ENCODE peak calls at places on chromosomes 5 and 9, in seven cellular contexts. E, U, F, W, O, M and Y are unnamed samples.

GRCh38 chr9:68515304-68516017 is 25.2 kb downstream of the TMEM252 start:
- DNase-seq in E (peak; percentile 62), U (peak; percentile 32), F (peak; percentile 87), W (no peak), O (no peak), M (no peak), Y (no peak)

GRCh38 chr5:56375011-56375410 is 141.9 kb upstream of the ANKRD55 start:
- DNase-seq in E (no peak), U (no peak), F (no peak), W (no peak), O (no peak), M (no peak), Y (no peak)

GRCh38 chr5:9288234-9288633 is 257.6 kb downstream of the SEMA5A start:
- DNase-seq in E (no peak), U (no peak), F (no peak), W (no peak), O (peak; percentile 76), M (no peak), Y (no peak)

GRCh38 chr5:143653766-143654282 is 158.1 kb upstream of the HMHB1 start:
- DNase-seq in E (no peak), U (no peak), F (no peak), W (no peak), O (no peak), M (no peak), Y (no peak)

GRCh38 chr5:146924132-146924531 is 45.6 kb upstream of the PPP2R2B start:
- DNase-seq in E (no peak), U (no peak), F (no peak), W (no peak), O (no peak), M (no peak), Y (no peak)

GRCh38 chr5:138753794-138754698 is 821 bp downstream of the CTNNA1 start:
- DNase-seq in E (peak; percentile 73), U (peak; percentile 94), F (peak; percentile 84), W (peak; percentile 80), O (peak; percentile 80), M (peak; percentile 70), Y (peak; percentile 94)

GRCh38 chr5:151684690-151685361 is 1.9 kb downstream of the SPARC start:
- DNase-seq in E (peak; percentile 36), U (no peak), F (peak; percentile 97), W (no peak), O (peak; percentile 91), M (no peak), Y (no peak)

GRCh38 chr9:121885345-121885901 is 207.7 kb downstream of the TTLL11 start:
- DNase-seq in E (no peak), U (no peak), F (peak; percentile 86), W (no peak), O (no peak), M (no peak), Y (no peak)

GRCh38 chr9:114034663-114035062 is 43.4 kb downstream of the AMBP start:
- DNase-seq in E (no peak), U (no peak), F (no peak), W (no peak), O (peak; percentile 31), M (no peak), Y (no peak)

GRCh38 chr5:95673076-95673475 is 9.7 kb downstream of the SPATA9 start:
- DNase-seq in E (peak; percentile 13), U (no peak), F (peak; percentile 40), W (no peak), O (no peak), M (no peak), Y (no peak)

GRCh38 chr9:15087031-15087417 is 176.8 kb upstream of the FREM1 start:
- DNase-seq in E (no peak), U (no peak), F (peak; percentile 3), W (no peak), O (no peak), M (no peak), Y (no peak)

GRCh38 chr9:93091453-93092081 is 4.5 kb upstream of the CARD19 start:
- DNase-seq in E (no peak), U (no peak), F (peak; percentile 90), W (peak; percentile 73), O (peak; percentile 39), M (peak; percentile 56), Y (peak; percentile 63)

GRCh38 chr9:93092171-93092991 is 3.6 kb upstream of the CARD19 start:
- DNase-seq in E (no peak), U (no peak), F (no peak), W (no peak), O (peak; percentile 39), M (no peak), Y (peak; percentile 61)

GRCh38 chr9:93089481-93089991 is 6.5 kb upstream of the CARD19 start:
- DNase-seq in E (no peak), U (no peak), F (no peak), W (no peak), O (peak; percentile 45), M (no peak), Y (peak; percentile 52)

GRCh38 chr9:93090091-93090655 is 5.8 kb upstream of the CARD19 start:
- DNase-seq in E (no peak), U (no peak), F (no peak), W (no peak), O (peak; percentile 20), M (no peak), Y (peak; percentile 3)

DNA sequence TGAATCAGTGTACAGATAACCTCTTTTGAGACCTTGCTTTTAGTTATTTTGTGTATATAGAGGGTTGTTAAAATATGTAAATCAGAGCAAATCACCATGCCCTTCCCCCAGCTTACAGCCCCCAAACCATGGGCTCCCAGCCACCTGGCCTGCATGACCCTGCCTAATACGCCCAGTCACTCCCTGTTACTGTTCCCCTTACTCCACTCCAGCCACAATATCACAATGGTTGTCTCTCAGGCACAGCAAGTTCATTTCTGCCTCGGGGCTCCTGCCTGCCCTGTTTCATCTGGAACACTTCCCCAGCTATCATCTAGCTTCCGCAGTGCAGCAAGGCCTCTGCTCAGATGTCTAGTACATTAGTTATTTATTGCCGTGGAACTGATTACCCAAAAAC is 5.0 kb upstream of the CARD19 start:
- DNase-seq in E (no peak), U (no peak), F (no peak), W (no peak), O (peak; percentile 7), M (no peak), Y (peak; percentile 13)
- H3K4me3 ChIP-seq in E (no peak overlapping the region), U (no peak overlapping the region), F (no peak overlapping the region), W (peak overlapping the region; percentile 8), O (no peak overlapping the region), M (no peak overlapping the region), Y (no peak overlapping the region)

GRCh38 chr9:38017885-38018186 is 51.2 kb downstream of the SHB start:
- DNase-seq in E (no peak), U (no peak), F (no peak), W (no peak), O (no peak), M (no peak), Y (no peak)

GRCh38 chr9:38019731-38020130 is 49.3 kb downstream of the SHB start:
- DNase-seq in E (no peak), U (no peak), F (peak; percentile 44), W (no peak), O (no peak), M (no peak), Y (no peak)

GRCh38 chr9:38020251-38021076 is 48.6 kb downstream of the SHB start:
- DNase-seq in E (no peak), U (no peak), F (no peak), W (no peak), O (no peak), M (no peak), Y (no peak)

GRCh38 chr9:38018230-38018963 is 50.6 kb downstream of the SHB start:
- DNase-seq in E (no peak), U (no peak), F (no peak), W (no peak), O (no peak), M (no peak), Y (no peak)

DNA sequence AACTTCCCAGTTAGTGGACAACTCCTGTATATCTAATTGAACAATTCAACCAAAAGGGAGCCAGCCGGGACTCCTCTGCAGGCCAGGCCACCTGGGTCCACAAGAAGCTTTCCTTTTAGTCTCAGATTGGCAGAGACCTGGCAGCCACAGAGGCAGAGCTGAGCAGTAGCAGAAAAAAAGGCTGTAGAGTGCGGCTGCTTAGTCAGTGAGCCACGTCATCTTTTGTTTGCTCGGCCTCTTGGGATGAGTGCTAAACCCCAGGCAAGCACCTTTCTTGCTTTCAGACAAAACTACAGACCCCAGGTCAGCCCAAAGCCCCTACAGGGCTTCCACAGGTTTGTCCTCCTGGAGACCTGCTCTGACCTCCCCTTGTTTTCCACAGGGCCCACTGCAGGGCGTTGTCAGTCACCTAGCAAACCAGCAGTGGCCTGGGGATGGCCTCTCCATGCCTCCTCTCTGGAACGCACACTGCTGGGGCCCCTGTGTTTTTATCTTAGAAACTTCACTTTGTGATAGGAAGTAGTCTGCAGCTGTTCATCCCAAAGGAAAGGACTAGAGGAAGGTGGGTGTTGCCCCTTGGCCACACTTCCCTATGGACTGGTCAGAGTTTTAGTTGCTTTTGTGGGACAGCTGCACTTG is 49.9 kb downstream of the SHB start:
- DNase-seq in E (no peak), U (peak; percentile 73), F (peak; percentile 89), W (no peak), O (no peak), M (peak; percentile 77), Y (peak; percentile 67)
- H3K4me1 ChIP-seq in E (peaks cover 31% of the 10 kb centered on the region), U (peaks cover 74% of the 10 kb centered on the region), F (peaks cover 55% of the 10 kb centered on the region), W (peaks cover 26% of the 10 kb centered on the region), O (peaks cover 27% of the 10 kb centered on the region), M (peaks cover 85% of the 10 kb centered on the region), Y (peaks cover 66% of the 10 kb centered on the region)

DNA sequence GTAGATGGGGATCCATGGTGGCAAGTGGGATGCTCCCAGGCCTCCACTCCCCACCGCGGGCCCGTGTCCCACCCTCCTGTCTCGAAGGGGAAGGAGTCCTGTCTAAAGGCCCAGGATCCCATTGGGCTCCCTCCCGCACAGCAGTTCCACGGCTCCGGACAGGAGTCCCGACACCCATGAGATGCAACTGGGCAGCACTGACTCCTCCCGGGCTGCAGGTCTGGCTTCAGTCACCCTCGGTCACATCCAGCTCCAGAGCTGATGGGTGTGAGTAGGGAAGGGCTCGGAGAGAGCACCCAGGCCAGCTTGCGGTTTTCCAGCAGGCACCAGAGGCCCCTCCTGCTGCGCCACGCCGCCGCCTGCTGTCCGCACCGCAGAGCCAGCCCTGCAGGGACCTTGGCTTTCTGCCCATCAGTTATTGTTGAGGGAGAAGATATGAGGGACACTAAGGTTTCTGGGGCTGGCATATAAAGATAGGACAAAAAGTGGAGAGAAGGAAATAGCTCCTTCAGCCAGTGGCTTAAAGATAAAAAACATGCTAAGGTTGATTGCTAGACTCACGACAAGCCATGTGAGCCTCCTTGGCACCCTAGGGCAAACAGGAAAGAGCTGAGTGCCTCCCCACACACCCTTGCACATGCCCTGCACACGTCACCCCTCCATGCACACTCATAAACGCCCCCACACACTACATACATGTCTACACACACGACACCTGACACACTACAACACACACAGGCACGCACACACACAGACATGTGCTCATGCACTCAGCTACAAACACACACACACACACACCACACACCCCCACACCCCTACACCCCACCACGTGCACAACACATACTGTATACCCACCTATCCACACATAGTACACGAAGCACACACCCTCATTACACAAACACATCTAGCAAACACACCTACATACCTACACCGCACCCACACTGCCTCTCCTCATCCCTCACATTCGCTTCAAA is 79.0 kb downstream of the AK8 start:
- DNase-seq in E (no peak), U (peak; percentile 68), F (no peak), W (no peak), O (peak; percentile 63), M (no peak), Y (peak; percentile 81)
- TF ChIP-seq CTCF in E (no peak), U (peak; percentile 12), F (no peak), W (peak; percentile 27), O (peak; percentile 64), M (no peak), Y (peak; percentile 41)

DNA sequence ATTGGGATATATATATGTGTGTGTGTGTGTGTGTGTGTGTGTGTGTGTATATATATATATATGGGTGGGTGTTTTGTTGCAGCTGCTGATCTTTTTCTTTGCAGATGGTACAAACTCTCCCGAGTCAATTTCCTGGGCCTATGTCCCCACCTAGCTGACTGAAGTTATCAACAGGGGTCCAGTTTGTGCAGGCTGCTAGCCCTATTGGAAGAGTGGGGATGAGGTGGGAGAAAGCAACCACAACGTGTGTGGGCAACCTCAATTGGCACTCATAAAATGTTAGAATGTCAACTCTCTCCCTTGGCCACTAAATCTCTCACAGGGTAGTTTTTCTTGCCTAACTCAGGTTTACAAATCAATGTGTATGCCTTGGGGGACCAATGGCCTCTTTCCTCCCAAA is 5.6 kb downstream of the NR4A3 start:
- DNase-seq in E (no peak), U (no peak), F (no peak), W (no peak), O (no peak), M (no peak), Y (no peak)
- H3K4me3 ChIP-seq in E (no peak overlapping the region), U (no peak overlapping the region), F (no peak overlapping the region), W (no peak overlapping the region), O (no peak overlapping the region), M (no peak overlapping the region), Y (no peak overlapping the region)